ENCODE peak calls at places on chromosome 12, in seven cellular contexts. Y, J, P, C, W, R and F are unnamed samples.

GRCh38 chr12:48925218-48925871 is at the start of gene FKBP11:
- DNase-seq in C (peak; percentile 59), R (peak; percentile 74), J (peak; percentile 93), Y (peak; percentile 90), W (peak; percentile 58), P (peak; percentile 80), F (peak; percentile 85)

GRCh38 chr12:86660488-86661171 is 404.4 kb upstream of the MGAT4C start:
- DNase-seq in W (peak; percentile 67), Y (no peak), J (no peak), P (no peak), C (no peak), R (no peak), F (no peak)

GRCh38 chr12:125187148-125187733 is 122.0 kb downstream of the AACS start:
- DNase-seq in C (no peak), W (peak; percentile 31), J (peak; percentile 83), P (no peak), R (no peak), Y (no peak), F (no peak)

GRCh38 chr12:59636945-59637656 is 41.3 kb downstream of the SLC16A7 start:
- DNase-seq in W (no peak), C (no peak), P (no peak), J (no peak), R (no peak), Y (no peak), F (peak; percentile 38)

GRCh38 chr12:31591308-31591901 is 469 bp upstream of the DENND5B start:
- DNase-seq in J (peak; percentile 69), C (peak; percentile 73), P (no peak), W (peak; percentile 24), R (no peak), Y (no peak), F (peak; percentile 85)

GRCh38 chr12:52248541-52249035 is 15.5 kb downstream of the KRT7 start:
- DNase-seq in C (no peak), W (no peak), P (peak; percentile 59), Y (no peak), J (peak; percentile 47), R (no peak), F (no peak)

GRCh38 chr12:124294686-124295315 is at the start of gene RFLNA:
- DNase-seq in C (peak; percentile 49), W (no peak), J (peak; percentile 84), P (no peak), Y (no peak), R (peak; percentile 41), F (no peak)

GRCh38 chr12:59404109-59404650 is 191.6 kb upstream of the SLC16A7 start:
- DNase-seq in C (no peak), P (no peak), R (no peak), W (no peak), Y (no peak), J (no peak), F (no peak)

GRCh38 chr12:77796775-77797174 is 33.9 kb upstream of the NAV3 start:
- DNase-seq in Y (no peak), C (no peak), J (no peak), P (no peak), W (peak; percentile 80), R (no peak), F (no peak)

GRCh38 chr12:124347805-124348658 is 53.1 kb downstream of the RFLNA start:
- DNase-seq in P (no peak), R (no peak), Y (peak; percentile 41), J (peak; percentile 76), W (no peak), C (no peak), F (no peak)

GRCh38 chr12:53670308-53670707 is 5.6 kb downstream of the ATP5MC2 start:
- DNase-seq in R (no peak), Y (no peak), C (no peak), P (no peak), J (no peak), W (peak; percentile 36), F (no peak)

GRCh38 chr12:62522984-62523383 is 56.4 kb downstream of the MON2 start:
- DNase-seq in P (no peak), W (peak; percentile 10), R (no peak), J (no peak), Y (no peak), C (no peak), F (peak; percentile 5)

GRCh38 chr12:43655586-43655985 is 103.0 kb downstream of the PUS7L start:
- DNase-seq in R (no peak), W (peak; percentile 51), J (no peak), Y (no peak), P (no peak), C (no peak), F (no peak)

GRCh38 chr12:24617471-24617870 is 331.4 kb downstream of the BCAT1 start:
- DNase-seq in R (no peak), P (no peak), W (peak; percentile 74), J (peak; percentile 68), Y (no peak), C (no peak), F (no peak)

GRCh38 chr12:47841910-47842309 is 22.2 kb upstream of the HDAC7 start:
- DNase-seq in J (peak; percentile 51), R (no peak), Y (no peak), W (no peak), P (peak; percentile 42), C (no peak), F (no peak)

GRCh38 chr12:130870442-130871285 is 1.2 kb upstream of the RAN start:
- DNase-seq in P (peak; percentile 88), J (peak; percentile 94), Y (peak; percentile 76), C (peak; percentile 42), W (peak; percentile 95), R (peak; percentile 78), F (peak; percentile 97)

GRCh38 chr12:131194166-131194565 is 240.5 kb downstream of the ADGRD1 start:
- DNase-seq in P (no peak), R (no peak), J (peak; percentile 55), W (no peak), Y (no peak), C (peak; percentile 55), F (peak; percentile 24)

GRCh38 chr12:6201199-6201608 is 1.0 kb downstream of the CD9 start:
- DNase-seq in W (no peak), R (peak; percentile 68), J (peak; percentile 84), C (peak; percentile 42), Y (no peak), P (no peak), F (no peak)

GRCh38 chr12:128572311-128572810 is 251.4 kb downstream of the SLC15A4 start:
- DNase-seq in W (no peak), P (no peak), R (no peak), C (no peak), Y (no peak), J (no peak), F (peak; percentile 15)

GRCh38 chr12:106137456-106138278 is 1.1 kb downstream of the NUAK1 start:
- DNase-seq in P (no peak), Y (no peak), W (no peak), J (peak; percentile 74), R (no peak), C (no peak), F (no peak)

GRCh38 chr12:48061943-48062719 is 43.7 kb downstream of the SENP1 start:
- DNase-seq in Y (no peak), W (peak; percentile 6), R (no peak), C (no peak), P (no peak), J (no peak), F (no peak)

GRCh38 chr12:32365473-32366064 is 33.8 kb upstream of the FGD4 start:
- DNase-seq in W (peak; percentile 80), J (peak; percentile 90), P (no peak), C (peak; percentile 58), R (no peak), Y (peak; percentile 27), F (peak; percentile 73)

GRCh38 chr12:28114488-28114887 is 75.8 kb upstream of the CCDC91 start:
- DNase-seq in C (no peak), R (no peak), Y (no peak), W (peak; percentile 65), J (no peak), P (no peak), F (no peak)

GRCh38 chr12:79187032-79187431 is 322.5 kb downstream of the SYT1 start:
- DNase-seq in P (no peak), Y (no peak), C (no peak), R (no peak), W (no peak), J (no peak), F (no peak)

DNA sequence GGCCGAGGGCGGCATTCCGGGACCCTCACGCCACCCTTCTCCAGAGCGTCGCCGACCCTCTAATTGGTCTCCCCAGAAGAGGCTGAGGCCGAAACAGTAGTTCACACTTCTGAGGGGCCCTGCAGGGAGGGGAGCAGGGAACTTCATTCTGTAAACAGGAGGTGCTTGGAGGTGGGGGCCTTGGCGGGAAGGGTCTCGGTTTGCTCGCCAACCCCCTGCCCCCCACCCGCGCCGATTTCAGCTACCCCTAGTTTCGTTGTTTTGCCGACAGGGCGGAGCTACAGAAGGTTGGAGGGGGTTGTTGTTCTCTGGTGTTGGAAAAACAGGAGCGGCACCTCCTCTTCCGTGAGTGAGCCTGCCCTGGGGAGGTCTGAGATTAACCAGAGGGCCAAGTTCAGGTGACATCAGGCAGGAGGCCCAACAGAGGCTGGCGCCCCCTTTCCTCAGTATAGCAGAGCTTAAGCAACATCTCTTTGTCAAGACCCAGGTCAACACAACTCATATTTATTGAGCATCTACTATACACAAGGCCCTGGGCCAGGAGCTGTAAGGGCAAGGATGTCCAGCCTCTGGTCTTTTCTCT is 682 bp downstream of the ERBB3 start:
- DNase-seq in P (no peak), J (peak; percentile 88), Y (no peak), C (no peak), W (no peak), R (peak; percentile 53), F (no peak)
- H3K4me3 ChIP-seq in P (peak overlapping the region; percentile 64), J (peak overlapping the region; percentile 95), Y (peak overlapping the region; percentile 60), C (no peak overlapping the region), W (no peak overlapping the region), R (peak overlapping the region; percentile 72), F (no peak overlapping the region)

GRCh38 chr12:93380480-93381121 is 2.9 kb downstream of the NUDT4 start:
- DNase-seq in Y (no peak), J (no peak), P (no peak), R (no peak), W (peak; percentile 59), C (peak; percentile 12), F (no peak)
- TF ChIP-seq CTCF in Y (no peak), J (peak; percentile 62), P (no peak), R (no peak), W (no peak), C (peak; percentile 43), F (peak; percentile 15)

GRCh38 chr12:70607107-70607506 is 30.1 kb downstream of the PTPRB start:
- DNase-seq in W (no peak), C (no peak), R (no peak), P (no peak), J (no peak), Y (no peak), F (no peak)

GRCh38 chr12:70609203-70609602 is 28.0 kb downstream of the PTPRB start:
- DNase-seq in J (peak; percentile 65), W (peak; percentile 21), C (no peak), Y (no peak), P (no peak), R (no peak), F (no peak)

GRCh38 chr12:70609739-70610491 is 27.3 kb downstream of the PTPRB start:
- DNase-seq in Y (no peak), W (peak; percentile 42), J (peak; percentile 84), C (peak; percentile 37), R (peak; percentile 66), P (peak; percentile 69), F (no peak)

GRCh38 chr12:70606001-70606400 is 31.2 kb downstream of the PTPRB start:
- DNase-seq in R (no peak), J (no peak), Y (no peak), C (no peak), W (peak; percentile 61), P (no peak), F (no peak)

GRCh38 chr12:70608184-70608583 is 29.0 kb downstream of the PTPRB start:
- DNase-seq in J (no peak), W (peak; percentile 65), P (no peak), R (no peak), C (no peak), Y (no peak), F (no peak)
- H3K4me3 ChIP-seq in J (no peak overlapping the region), W (no peak overlapping the region), P (peak overlapping the region; percentile 59), R (peak overlapping the region; percentile 57), C (no peak overlapping the region), Y (no peak overlapping the region), F (no peak overlapping the region)

GRCh38 chr12:111024205-111024794 is 103.9 kb upstream of the MYL2 start:
- DNase-seq in W (peak; percentile 13), Y (peak; percentile 38), J (peak; percentile 94), C (peak; percentile 77), P (no peak), R (peak; percentile 68), F (peak; percentile 50)
- TF ChIP-seq CTCF in W (peak; percentile 14), Y (peak; percentile 74), J (peak; percentile 97), C (peak; percentile 90), P (peak; percentile 28), R (peak; percentile 71), F (peak; percentile 76)